ENCODE peak calls at places on chromosomes 2 and 18, in four cellular contexts. V is HepG2, S is K562, D is GM12878. X is an unnamed sample.

GRCh38 chr18:76982038-76982437 is 150.5 kb downstream of the MBP start:
- DNase-seq in V (no peak), S (no peak), D (no peak), X (no peak)

GRCh38 chr2:178345951-178346350 is 105.0 kb downstream of the PRKRA start:
- DNase-seq in V (no peak), S (no peak), D (no peak), X (no peak)

GRCh38 chr18:36127866-36128845 is 984 bp downstream of the SLC39A6 start:
- DNase-seq in V (peak), S (peak), D (no peak), X (peak)

GRCh38 chr2:224836263-224836662 is 120.1 kb upstream of the CCDC195 start:
- DNase-seq in V (no peak), S (no peak), D (no peak), X (no peak)

GRCh38 chr2:239077260-239077659 is 229.4 kb downstream of the TWIST2 start:
- DNase-seq in V (no peak), S (no peak), D (no peak), X (no peak)

GRCh38 chr18:47677952-47678351 is 252.5 kb downstream of the SMAD2 start:
- DNase-seq in V (no peak), S (no peak), D (peak), X (no peak)

GRCh38 chr2:56449449-56449860 is 265.7 kb downstream of the CCDC85A start:
- DNase-seq in V (no peak), S (no peak), D (no peak), X (no peak)

GRCh38 chr2:26765475-26766200 is 1.6 kb downstream of the SLC35F6 start:
- DNase-seq in V (no peak), S (no peak), D (no peak), X (no peak)

GRCh38 chr2:134776836-134777235 is 58.0 kb upstream of the TMEM163 start:
- DNase-seq in V (no peak), S (no peak), D (no peak), X (no peak)

GRCh38 chr18:79644666-79645057 is 34.9 kb upstream of the CTDP1 start:
- DNase-seq in V (no peak), S (peak), D (no peak), X (no peak)

GRCh38 chr2:102082591-102083586 is 59.7 kb upstream of the IL1R1 start:
- DNase-seq in V (peak), S (no peak), D (peak), X (no peak)

GRCh38 chr18:79870369-79871025 is 72.8 kb downstream of the KCNG2 start:
- DNase-seq in V (no peak), S (no peak), D (no peak), X (no peak)

GRCh38 chr2:162317910-162318279 is 589 bp downstream of the IFIH1 start:
- DNase-seq in V (no peak), S (no peak), D (no peak), X (peak)

GRCh38 chr2:71306762-71307161 is 24.8 kb upstream of the ZNF638 start:
- DNase-seq in V (no peak), S (peak), D (no peak), X (no peak)

GRCh38 chr18:73728657-73729056 is 419.0 kb downstream of the FBXO15 start:
- DNase-seq in V (no peak), S (no peak), D (no peak), X (no peak)

GRCh38 chr2:224359569-224359968 is 42.3 kb downstream of the FAM124B start:
- DNase-seq in V (peak), S (peak), D (no peak), X (peak)

GRCh38 chr2:32756074-32756727 is 128.4 kb downstream of the TTC27 start:
- DNase-seq in V (no peak), S (no peak), D (no peak), X (no peak)

GRCh38 chr2:112483047-112483473 is 1.1 kb downstream of the TTL start:
- DNase-seq in V (peak), S (peak), D (no peak), X (peak)

GRCh38 chr2:64166637-64167420 is 22.6 kb upstream of the PELI1 start:
- DNase-seq in V (no peak), S (no peak), D (no peak), X (no peak)

GRCh38 chr2:234841321-234842015 is 110.3 kb upstream of the SH3BP4 start:
- DNase-seq in V (no peak), S (no peak), D (no peak), X (no peak)

GRCh38 chr18:48816554-48816953 is 134.2 kb downstream of the SMAD7 start:
- DNase-seq in V (no peak), S (no peak), D (no peak), X (no peak)

GRCh38 chr2:8761529-8762164 is 75.8 kb downstream of the KIDINS220 start:
- DNase-seq in V (peak), S (peak), D (peak), X (no peak)

GRCh38 chr18:49225160-49225559 is 235.3 kb downstream of the DYM start:
- DNase-seq in V (no peak), S (no peak), D (no peak), X (no peak)

GRCh38 chr2:136990316-136990715 is 225.0 kb downstream of the THSD7B start:
- DNase-seq in V (no peak), S (no peak), D (no peak), X (no peak)

GRCh38 chr2:119792907-119793312 is 33.2 kb downstream of the PTPN4 start:
- DNase-seq in V (no peak), S (no peak), D (no peak), X (peak)

GRCh38 chr2:27071990-27072830 is 756 bp upstream of the OST4 start:
- DNase-seq in V (no peak), S (no peak), D (no peak), X (peak)

DNA sequence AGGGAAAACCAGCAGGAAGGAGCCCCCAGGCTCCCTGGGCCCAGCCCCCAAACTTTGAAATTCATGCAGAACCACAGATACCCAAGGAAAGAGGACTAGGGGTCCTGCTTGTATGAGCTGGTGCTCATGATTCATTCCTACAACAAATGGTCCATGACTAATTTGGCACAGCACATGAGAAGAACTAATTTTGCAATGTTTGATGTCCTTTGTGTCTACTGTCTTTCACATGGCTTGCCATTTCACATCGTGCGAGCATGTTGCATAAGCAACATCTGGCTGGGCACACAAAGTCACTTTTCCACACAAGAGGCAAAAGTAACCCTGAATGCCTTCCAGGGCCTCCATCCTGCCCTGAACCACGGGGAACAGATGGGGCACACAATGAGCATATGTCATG is 149.6 kb upstream of the APCDD1 start:
- DNase-seq in V (no peak), S (no peak), D (no peak), X (no peak)
- TF ChIP-seq ESRRA in V (no peak), S (no peak), D (no peak), X (no peak)

DNA sequence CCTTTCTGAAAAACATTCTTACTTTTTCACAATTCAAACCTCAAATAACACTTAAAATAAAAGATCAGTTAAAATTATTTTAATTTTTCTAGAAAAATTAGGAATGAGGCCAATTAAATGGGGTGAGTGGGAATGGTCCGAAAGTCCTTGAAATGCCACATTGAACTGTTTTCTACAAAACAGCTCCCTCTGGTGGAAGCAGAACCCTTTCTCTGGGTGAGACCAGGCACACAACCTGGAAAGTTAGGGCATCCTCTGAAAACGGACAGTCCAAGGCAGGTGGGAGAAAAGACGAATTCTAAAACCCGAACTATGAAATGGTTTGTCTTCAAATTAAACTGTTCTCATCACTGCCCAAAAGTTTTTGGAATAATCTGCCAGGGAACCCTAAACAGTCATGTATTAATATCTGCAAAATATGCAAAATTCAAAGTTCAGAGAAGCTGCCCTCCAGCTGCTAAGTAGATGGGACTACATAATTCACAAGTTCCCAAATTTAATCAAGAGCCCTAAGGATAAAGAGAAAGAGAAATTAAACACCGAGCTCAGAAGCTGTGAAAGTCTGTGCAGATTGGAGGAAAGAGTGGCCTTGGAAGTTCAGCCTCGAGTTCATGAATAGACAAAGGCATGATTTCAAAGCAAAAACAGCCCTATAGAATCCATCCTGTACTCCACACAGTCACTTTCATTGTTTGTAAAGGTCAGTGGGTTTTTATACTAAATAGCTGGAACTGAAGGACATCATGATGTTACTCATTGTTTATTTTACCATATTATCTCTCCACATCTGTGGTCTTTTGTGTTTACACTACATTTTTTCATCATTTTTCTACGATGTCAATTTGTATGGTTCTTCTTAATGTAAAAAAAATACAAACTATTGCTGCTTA is 108.3 kb downstream of the PIEZO2 start:
- DNase-seq in V (peak), S (peak), D (no peak), X (peak)
- TF ChIP-seq TCF7 in V (peak), S (no peak), D (no peak), X (no peak)

DNA sequence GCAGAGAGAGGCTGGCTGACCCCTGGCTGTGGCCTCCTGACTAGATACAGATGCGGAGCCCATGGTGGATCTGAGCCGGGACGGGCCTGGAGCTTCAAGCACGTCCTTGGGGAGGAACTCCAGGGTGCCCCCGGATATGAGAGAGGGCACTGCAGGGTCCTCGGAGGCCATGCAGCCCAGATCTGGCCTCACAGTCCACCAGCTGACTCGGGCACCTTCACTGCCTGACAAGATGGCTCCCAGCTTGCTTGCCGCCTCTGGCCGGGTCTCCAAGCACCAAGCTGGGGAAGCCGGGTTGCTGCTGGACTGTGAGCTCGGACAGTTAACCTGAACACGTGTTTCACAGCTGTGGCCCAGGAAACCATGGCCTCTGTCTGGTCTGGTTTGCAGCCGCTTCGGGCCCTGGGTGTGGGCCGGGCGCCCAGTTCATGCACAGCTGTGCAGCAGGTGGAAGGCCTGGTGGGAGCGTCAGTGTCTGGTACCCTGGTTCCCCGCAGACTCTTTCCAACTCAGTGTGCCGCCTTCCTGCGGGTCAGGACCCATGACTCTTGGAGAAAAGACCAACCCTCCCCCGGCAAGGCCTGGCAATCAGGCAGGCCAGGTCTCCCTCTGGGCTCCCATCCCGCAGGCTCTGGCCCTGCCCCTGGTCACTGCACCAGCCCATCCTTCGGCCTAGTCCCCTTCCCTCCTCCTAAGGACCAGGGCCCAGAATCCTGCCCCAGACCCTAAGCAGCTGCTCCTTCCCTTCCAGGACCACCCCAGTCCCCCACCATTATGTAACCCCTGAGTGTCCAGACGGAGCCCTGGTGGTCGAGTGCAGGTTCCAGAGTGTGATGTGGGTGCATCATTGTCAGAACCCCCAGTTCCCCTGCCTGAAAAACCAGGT is 74.6 kb upstream of the OTOS start:
- DNase-seq in V (no peak), S (no peak), D (no peak), X (no peak)
- TF ChIP-seq ESRRA in V (no peak), S (no peak), D (no peak), X (no peak)

GRCh38 chr18:23578891-23579653 is 7.2 kb downstream of the NPC1 start:
- DNase-seq in V (no peak), S (no peak), D (no peak), X (no peak)
- TF ChIP-seq TCF7 in V (no peak), S (no peak), D (no peak), X (no peak)

DNA sequence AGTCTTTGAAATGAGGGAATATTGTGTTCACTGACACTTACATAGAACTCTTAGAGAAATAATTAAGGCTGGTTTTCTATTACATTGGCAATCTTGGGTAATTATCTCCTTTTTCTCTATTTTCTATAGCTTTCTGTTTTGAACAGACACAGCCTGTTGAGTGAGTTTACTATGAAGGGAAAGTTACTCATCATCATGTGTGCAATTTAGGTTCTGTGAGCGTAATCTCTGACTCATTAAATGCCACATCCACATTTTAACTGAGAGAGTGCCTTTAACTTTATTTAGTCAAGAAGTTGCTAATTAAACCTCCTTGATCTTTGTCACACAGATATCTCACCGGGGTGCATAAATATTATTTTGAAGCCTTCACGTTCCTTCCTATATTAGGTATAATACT is 174.0 kb upstream of the SLC8A1 start:
- DNase-seq in V (no peak), S (no peak), D (no peak), X (no peak)
- TF ChIP-seq ESRRA in V (no peak), S (no peak), D (no peak), X (no peak)

DNA sequence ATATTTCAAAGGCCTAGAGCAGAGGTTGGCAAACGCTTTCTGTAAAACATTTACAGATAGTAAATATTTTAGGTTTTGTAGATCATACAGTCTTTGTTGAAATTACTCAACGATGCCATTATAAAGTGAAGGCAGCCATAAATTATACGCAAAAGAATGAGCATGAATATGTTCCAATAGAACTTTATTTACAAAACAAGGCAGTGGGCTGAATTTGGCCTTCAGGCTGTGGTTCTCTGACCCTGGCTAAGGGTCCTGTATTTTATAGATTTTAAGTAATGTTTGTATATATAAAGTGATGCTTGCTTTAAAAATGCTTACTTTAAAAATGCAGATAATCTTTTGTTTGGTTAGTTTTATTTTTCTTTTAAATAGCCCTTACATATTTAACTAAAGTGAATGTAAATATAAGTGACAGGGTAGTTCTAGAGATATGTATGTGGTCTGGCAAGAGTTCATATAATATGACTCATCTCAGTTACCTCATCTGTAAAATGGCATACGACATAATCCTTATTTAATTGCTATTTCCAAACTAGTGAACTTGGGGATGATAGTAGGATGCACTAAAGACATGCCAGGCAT is 51.7 kb upstream of the ATP5MC3 start:
- DNase-seq in V (no peak), S (no peak), D (no peak), X (no peak)
- TF ChIP-seq TCF7 in V (no peak), S (no peak), D (no peak), X (no peak)

GRCh38 chr18:46333371-46334199 is 229.4 kb downstream of the HAUS1 start:
- DNase-seq in V (no peak), S (peak), D (no peak), X (peak)
- TF ChIP-seq ESRRA in V (no peak), S (no peak), D (no peak), X (no peak)